ENCODE peak calls at places on chromosomes 6 and 20, in seven cellular contexts. B, Q, C, T, J, O and E are unnamed samples.

GRCh38 chr20:57680131-57680716 is 29.6 kb downstream of the PMEPA1 start:
- DNase-seq in B (peak; percentile 91), C (no peak), Q (no peak), O (no peak), T (no peak), J (no peak), E (no peak)

GRCh38 chr20:37395411-37395800 is 49.5 kb downstream of the SRC start:
- DNase-seq in Q (peak; percentile 61), T (no peak), O (no peak), J (no peak), B (no peak), C (peak; percentile 46), E (peak; percentile 54)

GRCh38 chr6:90131091-90131490 is 165.6 kb downstream of the BACH2 start:
- DNase-seq in T (no peak), O (no peak), C (no peak), Q (no peak), J (no peak), B (no peak), E (no peak)

GRCh38 chr6:161035182-161035980 is 43.8 kb downstream of the MAP3K4 start:
- DNase-seq in O (no peak), T (no peak), Q (no peak), B (no peak), J (no peak), C (no peak), E (no peak)

GRCh38 chr6:148508401-148509151 is 165.9 kb downstream of the SASH1 start:
- DNase-seq in C (no peak), Q (no peak), T (peak; percentile 27), B (no peak), O (peak; percentile 61), J (peak; percentile 72), E (no peak)

GRCh38 chr20:24504331-24505285 is 35.2 kb downstream of the SYNDIG1 start:
- DNase-seq in J (no peak), O (no peak), B (no peak), C (no peak), Q (no peak), T (no peak), E (no peak)

GRCh38 chr6:79810153-79810806 is 137.1 kb downstream of the ELOVL4 start:
- DNase-seq in O (no peak), J (no peak), C (no peak), B (no peak), T (no peak), Q (no peak), E (no peak)

GRCh38 chr6:147950623-147950987 is 392.0 kb upstream of the SASH1 start:
- DNase-seq in B (no peak), J (peak; percentile 81), C (no peak), O (no peak), T (no peak), Q (no peak), E (no peak)

GRCh38 chr6:2237001-2237400 is 8.4 kb downstream of the GMDS start:
- DNase-seq in O (peak; percentile 64), Q (no peak), B (no peak), T (no peak), C (no peak), J (peak; percentile 99), E (no peak)

GRCh38 chr20:17610566-17611289 is 40.9 kb downstream of the DSTN start:
- DNase-seq in T (no peak), B (no peak), O (no peak), J (no peak), C (peak; percentile 80), Q (peak; percentile 34), E (peak; percentile 77)

GRCh38 chr6:170116643-170117042 is 174.2 kb downstream of the DLL1 start:
- DNase-seq in B (no peak), Q (no peak), T (no peak), C (peak; percentile 27), J (no peak), O (no peak), E (no peak)

GRCh38 chr6:170114187-170114945 is 176.5 kb downstream of the DLL1 start:
- DNase-seq in J (no peak), C (peak; percentile 32), O (no peak), T (no peak), B (no peak), Q (no peak), E (no peak)

GRCh38 chr6:170113141-170113540 is 177.7 kb downstream of the DLL1 start:
- DNase-seq in B (no peak), C (no peak), T (no peak), J (no peak), Q (no peak), O (no peak), E (no peak)

GRCh38 chr6:170114956-170115855 is 175.7 kb downstream of the DLL1 start:
- DNase-seq in T (peak; percentile 31), J (no peak), B (no peak), Q (no peak), C (peak; percentile 69), O (no peak), E (peak; percentile 32)

DNA sequence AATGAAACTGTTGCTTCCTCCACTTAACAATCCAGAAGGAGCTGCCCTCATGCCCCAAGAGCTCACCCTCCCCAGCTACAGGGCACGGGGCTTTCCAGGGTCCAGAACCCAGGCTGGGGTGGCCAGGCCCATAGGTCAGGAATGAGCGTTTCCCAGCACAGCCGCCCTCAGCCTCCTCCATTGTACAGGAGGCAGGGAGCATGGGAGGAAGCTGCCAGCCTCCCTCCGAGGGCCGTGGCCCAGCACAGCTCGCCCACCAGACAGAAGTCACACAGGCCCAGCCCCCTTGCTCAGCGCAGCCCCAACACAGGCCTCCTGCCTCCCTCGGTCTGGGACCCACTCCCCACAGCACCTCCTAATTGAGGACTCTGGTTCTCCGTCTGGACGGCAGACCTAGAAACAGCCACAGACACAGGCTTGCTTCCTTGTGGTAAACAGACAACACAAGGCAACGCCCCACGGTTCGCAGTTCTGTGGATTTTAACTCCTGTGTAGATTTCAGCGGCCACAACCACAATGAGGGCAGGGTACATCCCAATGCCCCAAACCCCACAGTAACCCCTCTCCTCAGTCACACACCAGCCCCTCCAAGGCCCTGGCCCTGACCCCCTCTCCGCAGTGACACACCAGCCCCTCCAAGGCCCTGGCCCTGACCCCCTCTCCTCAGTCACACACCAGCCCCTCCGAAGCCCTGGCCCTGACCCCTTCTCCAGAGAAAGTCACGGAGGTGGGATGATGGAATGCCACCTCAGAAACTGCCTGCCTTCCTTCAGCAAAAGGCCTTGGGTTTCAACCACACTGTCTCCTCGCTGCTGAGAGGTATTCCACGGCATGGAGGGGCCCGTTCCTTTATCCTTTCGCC is 173.5 kb downstream of the DLL1 start:
- DNase-seq in O (no peak), Q (no peak), T (no peak), C (peak; percentile 60), B (no peak), J (no peak), E (peak; percentile 55)
- H3K4me1 ChIP-seq in O (peaks cover 2% of the 10 kb centered on the region), Q (no peaks in the 10 kb centered on the region), T (peaks cover 7% of the 10 kb centered on the region), C (no peaks in the 10 kb centered on the region), B (no peaks in the 10 kb centered on the region), J (no peaks in the 10 kb centered on the region), E (no peaks in the 10 kb centered on the region)

DNA sequence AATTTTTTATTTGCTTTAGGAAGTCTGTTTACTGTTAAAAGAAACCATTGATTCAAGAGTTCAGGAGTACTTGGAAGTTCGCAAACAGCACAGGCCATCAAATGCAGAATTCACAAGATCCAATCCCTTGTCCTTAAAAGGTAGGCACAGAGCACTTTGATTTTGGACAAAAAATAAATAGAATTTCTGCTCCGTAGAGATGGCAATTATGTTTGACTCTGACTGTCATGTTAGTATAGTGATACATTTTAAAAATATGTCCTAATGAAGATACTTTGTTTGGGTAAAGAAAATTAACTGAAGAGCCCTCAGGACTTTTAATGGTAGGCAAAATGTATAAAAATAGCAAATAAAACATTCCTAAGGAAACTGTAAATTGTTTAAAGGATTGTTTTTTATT is 113.1 kb downstream of the JAG1 start:
- DNase-seq in B (no peak), Q (no peak), T (no peak), C (no peak), O (no peak), J (no peak), E (no peak)
- H3K4me1 ChIP-seq in B (no peaks in the 10 kb centered on the region), Q (peaks cover 4% of the 10 kb centered on the region), T (peaks cover 25% of the 10 kb centered on the region), C (no peaks in the 10 kb centered on the region), O (peaks cover 40% of the 10 kb centered on the region), J (peaks cover 8% of the 10 kb centered on the region), E (peaks cover under 1% of the 10 kb centered on the region)

GRCh38 chr6:10487668-10488327 is 33.4 kb upstream of the GCNT2 start:
- DNase-seq in C (peak; percentile 78), Q (no peak), B (no peak), T (no peak), O (no peak), J (no peak), E (peak; percentile 76)

GRCh38 chr6:10486215-10486614 is 34.9 kb upstream of the GCNT2 start:
- DNase-seq in C (no peak), Q (no peak), T (no peak), O (no peak), J (no peak), B (no peak), E (no peak)

GRCh38 chr6:10495014-10495413 is 26.1 kb upstream of the GCNT2 start:
- DNase-seq in J (no peak), T (no peak), B (no peak), C (no peak), Q (no peak), O (no peak), E (no peak)

DNA sequence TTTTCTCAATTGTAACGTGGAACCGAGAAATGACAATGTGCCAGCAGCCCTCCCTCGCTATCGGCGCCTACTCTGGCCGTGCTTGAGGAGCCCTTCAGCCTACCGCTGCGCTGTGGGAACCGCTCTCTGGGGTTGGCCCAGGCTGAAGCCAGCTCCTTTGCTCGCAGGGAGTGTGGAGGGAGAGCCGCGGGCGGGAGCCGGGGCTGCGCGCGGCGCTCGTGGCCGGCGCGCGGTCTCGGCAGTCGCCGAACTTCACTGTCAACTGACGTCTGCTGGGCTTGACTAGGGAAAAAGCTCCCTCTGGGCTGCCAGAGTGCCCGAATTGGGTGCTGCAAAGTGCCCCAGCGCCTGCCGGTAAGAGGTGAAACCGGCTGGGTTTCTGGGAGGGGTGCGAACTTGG is 29.7 kb upstream of the GCNT2 start:
- DNase-seq in B (no peak), C (no peak), Q (no peak), J (no peak), O (no peak), T (no peak), E (no peak)
- H3K4me1 ChIP-seq in B (no peaks in the 10 kb centered on the region), C (no peaks in the 10 kb centered on the region), Q (no peaks in the 10 kb centered on the region), J (no peaks in the 10 kb centered on the region), O (no peaks in the 10 kb centered on the region), T (no peaks in the 10 kb centered on the region), E (no peaks in the 10 kb centered on the region)

GRCh38 chr6:46904117-46904516 is 17.6 kb downstream of the ADGRF5 start:
- DNase-seq in Q (no peak), O (no peak), C (no peak), J (no peak), B (no peak), T (no peak), E (no peak)
- H3K4me1 ChIP-seq in Q (peaks cover 6% of the 10 kb centered on the region), O (no peaks in the 10 kb centered on the region), C (peaks cover 7% of the 10 kb centered on the region), J (no peaks in the 10 kb centered on the region), B (no peaks in the 10 kb centered on the region), T (no peaks in the 10 kb centered on the region), E (no peaks in the 10 kb centered on the region)

GRCh38 chr6:142846459-142846831 is 98.5 kb downstream of the HIVEP2 start:
- DNase-seq in J (peak; percentile 34), T (no peak), O (no peak), C (no peak), B (no peak), Q (no peak), E (no peak)
- H3K4me1 ChIP-seq in J (peaks cover 29% of the 10 kb centered on the region), T (peaks cover 32% of the 10 kb centered on the region), O (peaks cover 60% of the 10 kb centered on the region), C (peaks cover 20% of the 10 kb centered on the region), B (peaks cover 100% of the 10 kb centered on the region), Q (peaks cover 13% of the 10 kb centered on the region), E (peaks cover 9% of the 10 kb centered on the region)

DNA sequence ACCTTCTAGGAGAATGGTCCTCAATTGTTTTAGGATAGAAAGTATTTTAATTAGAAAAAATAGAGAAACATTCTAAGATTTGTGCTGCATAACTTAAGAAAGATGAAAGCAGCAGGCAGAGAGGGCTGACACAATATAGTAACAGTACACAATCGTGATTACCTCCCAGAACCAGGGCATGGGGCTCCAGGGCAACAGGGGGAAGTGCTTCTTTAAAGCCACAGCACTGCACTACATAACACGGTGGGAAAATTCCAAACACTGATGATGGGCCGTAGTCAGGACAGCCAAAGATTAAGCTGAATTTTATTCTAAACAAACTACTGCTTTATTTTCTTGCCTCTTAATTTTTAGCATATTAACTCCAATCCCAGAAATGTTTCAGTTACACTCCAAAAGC is 14.4 kb downstream of the EXOC2 start:
- DNase-seq in T (no peak), Q (no peak), B (no peak), O (no peak), J (no peak), C (no peak), E (no peak)
- H3K4me1 ChIP-seq in T (no peaks in the 10 kb centered on the region), Q (no peaks in the 10 kb centered on the region), B (no peaks in the 10 kb centered on the region), O (peaks cover 34% of the 10 kb centered on the region), J (peaks cover 18% of the 10 kb centered on the region), C (no peaks in the 10 kb centered on the region), E (peaks cover 1% of the 10 kb centered on the region)